ENCODE peak calls at places on chromosomes 2 and 18, in ten cellular contexts. R is psoas muscle; H is left ventricle myocardium inferior; Z is SJSA1; F is lower lobe of right lung; U is IMR-90; A is cardiac muscle cell; N is colonic mucosa; Y is astrocyte; B is CD4-positive, alpha-beta memory T cell. P is an unnamed sample.
A peak's percentile ranks its signal among the peaks of the same experiment; 100 is the strongest.

GRCh38 chr2:11788725-11789124 is 42.3 kb downstream of the LPIN1 start:
- DNase-seq in R (no peak), H (no peak), Z (peak; percentile 32), F (no peak), U (no peak), A (no peak), N (no peak), Y (no peak), B (no peak), P (no peak)

GRCh38 chr2:30203156-30203555 is 28.2 kb upstream of the LBH start:
- DNase-seq in R (no peak), H (no peak), Z (no peak), F (no peak), U (no peak), A (no peak), N (no peak), Y (no peak), B (no peak), P (no peak)

GRCh38 chr2:159797468-159798375 is at the start of gene CD302:
- DNase-seq in R (peak; percentile 81), H (peak; percentile 86), Z (peak; percentile 70), F (peak; percentile 89), U (peak; percentile 45), A (peak; percentile 46), N (peak; percentile 76), Y (peak; percentile 40), B (no peak), P (peak; percentile 4)

GRCh38 chr2:85063981-85064599 is 69.1 kb upstream of the TCF7L1 start:
- DNase-seq in R (no peak), H (no peak), Z (no peak), F (no peak), U (no peak), A (no peak), N (no peak), Y (no peak), B (no peak), P (no peak)

GRCh38 chr2:155842103-155842502 is 490.4 kb downstream of the NR4A2 start:
- DNase-seq in R (no peak), H (no peak), Z (no peak), F (no peak), U (no peak), A (no peak), N (no peak), Y (peak; percentile 77), B (no peak), P (no peak)

GRCh38 chr18:57956495-57956894 is 87.5 kb upstream of the NEDD4L start:
- DNase-seq in R (no peak), H (no peak), Z (no peak), F (no peak), U (no peak), A (no peak), N (peak; percentile 94), Y (no peak), B (no peak), P (no peak)

GRCh38 chr18:5424903-5425302 is 118.9 kb downstream of the EPB41L3 start:
- DNase-seq in R (no peak), H (no peak), Z (no peak), F (no peak), U (peak; percentile 65), A (peak; percentile 43), N (no peak), Y (peak; percentile 36), B (peak; percentile 31), P (peak; percentile 24)

GRCh38 chr2:62409442-62409841 is 96.6 kb downstream of the TMEM17 start:
- DNase-seq in R (no peak), H (no peak), Z (no peak), F (no peak), U (peak; percentile 49), A (no peak), N (no peak), Y (peak; percentile 30), B (no peak), P (no peak)

GRCh38 chr2:32135409-32135808 is 30.3 kb upstream of the SLC30A6 start:
- DNase-seq in R (no peak), H (no peak), Z (peak; percentile 53), F (no peak), U (peak; percentile 80), A (peak; percentile 0), N (peak; percentile 21), Y (peak; percentile 77), B (no peak), P (no peak)

GRCh38 chr2:190207929-190208328 is 111.7 kb downstream of the HIBCH start:
- DNase-seq in R (no peak), H (no peak), Z (no peak), F (no peak), U (no peak), A (no peak), N (no peak), Y (no peak), B (no peak), P (no peak)

GRCh38 chr2:85707304-85707703 is 13.1 kb downstream of the GNLY start:
- DNase-seq in R (no peak), H (no peak), Z (peak; percentile 76), F (no peak), U (peak; percentile 94), A (peak; percentile 87), N (peak; percentile 80), Y (peak; percentile 78), B (peak; percentile 74), P (peak; percentile 91)

GRCh38 chr2:52416340-52416739 is 1351.3 kb upstream of the CHAC2 start:
- DNase-seq in R (no peak), H (no peak), Z (no peak), F (no peak), U (peak; percentile 33), A (peak; percentile 20), N (no peak), Y (no peak), B (no peak), P (no peak)

GRCh38 chr18:13159579-13159978 is 59.0 kb upstream of the LDLRAD4 start:
- DNase-seq in R (no peak), H (no peak), Z (no peak), F (no peak), U (peak; percentile 73), A (peak; percentile 64), N (no peak), Y (peak; percentile 26), B (no peak), P (no peak)

GRCh38 chr2:69253033-69253535 is 133.9 kb downstream of the GFPT1 start:
- DNase-seq in R (no peak), H (no peak), Z (no peak), F (no peak), U (peak; percentile 20), A (no peak), N (no peak), Y (peak; percentile 61), B (no peak), P (no peak)

GRCh38 chr18:9362869-9363268 is 28.3 kb downstream of the TWSG1 start:
- DNase-seq in R (no peak), H (no peak), Z (no peak), F (no peak), U (no peak), A (no peak), N (no peak), Y (peak; percentile 35), B (no peak), P (no peak)

GRCh38 chr2:219060821-219061791 is at the start of gene IHH:
- DNase-seq in R (no peak), H (no peak), Z (no peak), F (peak; percentile 56), U (no peak), A (peak; percentile 17), N (peak; percentile 89), Y (no peak), B (no peak), P (no peak)
- H3K4me3 ChIP-seq in R (peak within 1 kb of the TSS; percentile 47), H (peak within 1 kb of the TSS; percentile 55), Z (no peak within 1 kb of the TSS), F (peak within 1 kb of the TSS; percentile 46), U (no peak within 1 kb of the TSS), A (peak within 1 kb of the TSS; percentile 3), N (peak within 1 kb of the TSS; percentile 59), Y (no peak within 1 kb of the TSS), B (no peak within 1 kb of the TSS), P (no peak within 1 kb of the TSS)

GRCh38 chr2:24993797-24994196 is 22.0 kb upstream of the DNAJC27 start:
- DNase-seq in R (no peak), H (no peak), Z (no peak), F (no peak), U (peak; percentile 30), A (no peak), N (no peak), Y (peak; percentile 50), B (no peak), P (no peak)
- H3K36me3 ChIP-seq in R (no peaks in the 10 kb centered on the region), H (no peaks in the 10 kb centered on the region), Z (no peaks in the 10 kb centered on the region), F (no peaks in the 10 kb centered on the region), U (no peaks in the 10 kb centered on the region), A (no peaks in the 10 kb centered on the region), N (no peaks in the 10 kb centered on the region), Y (no peaks in the 10 kb centered on the region), B (no peaks in the 10 kb centered on the region), P (no peaks in the 10 kb centered on the region)

DNA sequence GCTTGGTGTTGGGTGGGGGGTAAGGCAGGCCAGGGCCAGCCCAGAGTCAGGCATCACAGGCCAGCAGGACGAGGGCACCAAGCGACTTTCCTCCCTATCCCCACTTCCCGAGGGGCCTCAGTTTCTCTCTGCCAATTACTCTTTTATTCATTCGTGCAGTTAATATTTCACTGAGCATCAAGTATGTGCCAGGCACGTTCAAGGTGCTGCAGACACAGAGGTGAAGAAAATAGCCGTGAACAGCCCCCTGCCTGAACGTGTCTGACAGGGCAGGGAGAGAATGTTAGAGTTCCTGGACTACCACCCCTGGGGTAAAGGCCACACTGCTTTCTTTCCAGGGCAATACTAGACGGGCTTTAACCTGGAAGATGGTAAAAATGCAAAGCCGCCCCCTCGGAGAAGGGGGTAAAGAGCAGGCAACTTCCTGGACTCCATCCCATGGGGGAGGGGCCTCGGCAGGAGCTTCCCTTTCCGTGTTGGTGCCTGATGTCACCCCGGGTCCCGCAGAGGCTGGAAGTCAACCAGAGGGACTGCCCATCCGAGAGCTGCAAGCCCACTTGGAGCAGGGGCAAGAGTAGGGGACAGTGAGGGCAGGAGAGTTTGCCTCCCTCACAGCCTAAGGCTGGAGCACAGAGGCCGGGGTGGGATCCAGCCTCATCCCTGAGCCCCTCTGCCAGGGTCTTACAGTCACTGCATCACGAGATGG is 47.1 kb downstream of the CENPO start:
- DNase-seq in R (no peak), H (peak; percentile 8), Z (no peak), F (no peak), U (no peak), A (no peak), N (no peak), Y (no peak), B (no peak), P (no peak)
- H3K4me3 ChIP-seq in R (no peak overlapping the region), H (no peak overlapping the region), Z (no peak overlapping the region), F (no peak overlapping the region), U (no peak overlapping the region), A (no peak overlapping the region), N (no peak overlapping the region), Y (no peak overlapping the region), B (no peak overlapping the region), P (no peak overlapping the region)

GRCh38 chr2:37215255-37215654 is 16.1 kb downstream of the CEBPZ start:
- DNase-seq in R (no peak), H (no peak), Z (no peak), F (no peak), U (no peak), A (no peak), N (no peak), Y (no peak), B (no peak), P (no peak)
- H3K36me3 ChIP-seq in R (peaks cover 16% of the 10 kb centered on the region), H (peaks cover 98% of the 10 kb centered on the region), Z (peaks cover 86% of the 10 kb centered on the region), F (peaks cover 96% of the 10 kb centered on the region), U (peaks cover 38% of the 10 kb centered on the region), A (peaks cover 79% of the 10 kb centered on the region), N (no peaks in the 10 kb centered on the region), Y (peaks cover 45% of the 10 kb centered on the region), B (peaks cover 52% of the 10 kb centered on the region), P (peaks cover 82% of the 10 kb centered on the region)

P was measured in CD4-positive, CD25-positive, alpha-beta regulatory T cell.